ENCODE peak calls at places on chromosomes 7 and 10, in nine cellular contexts. F is fibroblast of the conjunctiva; B is T-cell; N is AG20443; C is GM04504; Q is stimulated activated CD4-positive, alpha-beta T cell treated with anti-CD3 and anti-CD28 coated beads, Interleukin-2, amount 100 ng/mL, for 24 hours; V is hypothalamus; H is stimulated activated naive CD8-positive, alpha-beta T cell treated with anti-CD3 and anti-CD28 coated beads, Interleukin-15, Interleukin-2, amounts not matched to agents 100 U/mL and 50 U/mL, for 24 hours; D is stimulated activated CD8-positive, alpha-beta memory T cell treated with anti-CD3 and anti-CD28 coated beads, Interleukin-4, amount 100 ng/mL, for 4 hours. X is an unnamed sample.

GRCh38 chr10:100128951-100129350 is 47.3 kb upstream of the CPN1 start:
- DNase-seq in F (no peak), B (no peak), N (no peak), C (no peak), Q (no peak), V (no peak), H (no peak), D (no peak), X (no peak)

GRCh38 chr7:30970594-30971094 is 6.9 kb downstream of the GHRHR start:
- DNase-seq in F (no peak), B (no peak), N (peak; percentile 10), C (no peak), Q (no peak), V (no peak), H (no peak), D (no peak), X (no peak)

GRCh38 chr7:18027628-18028027 is at the start of gene PRPS1L1:
- DNase-seq in F (no peak), B (no peak), N (no peak), C (no peak), Q (no peak), V (no peak), H (no peak), D (no peak), X (no peak)

GRCh38 chr7:6653101-6653995 is 16.2 kb downstream of the ZNF316 start:
- DNase-seq in F (no peak), B (no peak), N (peak; percentile 14), C (no peak), Q (no peak), V (no peak), H (no peak), D (no peak), X (no peak)

GRCh38 chr7:155591055-155591750 is 44.8 kb upstream of the CNPY1 start:
- DNase-seq in F (no peak), B (no peak), N (no peak), C (no peak), Q (no peak), V (no peak), H (no peak), D (no peak), X (no peak)

GRCh38 chr7:4383584-4383983 is 298.5 kb upstream of the FOXK1 start:
- DNase-seq in F (no peak), B (no peak), N (no peak), C (no peak), Q (no peak), V (no peak), H (no peak), D (no peak), X (no peak)

GRCh38 chr7:44275829-44276570 is 49.4 kb downstream of the CAMK2B start:
- DNase-seq in F (no peak), B (no peak), N (no peak), C (no peak), Q (no peak), V (peak; percentile 34), H (no peak), D (no peak), X (no peak)

GRCh38 chr10:13191362-13191761 is 30.0 kb downstream of the MCM10 start:
- DNase-seq in F (no peak), B (no peak), N (no peak), C (no peak), Q (no peak), V (no peak), H (no peak), D (no peak), X (no peak)

GRCh38 chr10:98920807-98921206 is 314.8 kb downstream of the HPSE2 start:
- DNase-seq in F (no peak), B (no peak), N (no peak), C (no peak), Q (no peak), V (no peak), H (no peak), D (no peak), X (no peak)

GRCh38 chr7:51930834-51931233 is 614.2 kb upstream of the COBL start:
- DNase-seq in F (no peak), B (no peak), N (no peak), C (no peak), Q (no peak), V (no peak), H (no peak), D (no peak), X (no peak)

GRCh38 chr7:28062197-28062988 is 118.2 kb downstream of the JAZF1 start:
- DNase-seq in F (no peak), B (peak; percentile 22), N (peak; percentile 56), C (no peak), Q (peak; percentile 74), V (no peak), H (peak; percentile 75), D (no peak), X (peak; percentile 68)